ENCODE peak calls at places on chromosomes 16 and 17, in six cellular contexts. One of them, this sample, is unnamed.

GRCh38 chr16:19837331-19837943 is 47.2 kb downstream of the GPRC5B start:
- DNase-seq in Peyer's patch: no peak
- DNase-seq in thoracic aorta: no peak
- DNase-seq in A549: no peak
- DNase-seq in dorsolateral prefrontal cortex: no peak
- DNase-seq in fibroblast of villous mesenchyme: peak; percentile 86
- DNase-seq in this sample: no peak

GRCh38 chr17:82477934-82478333 is 19.4 kb downstream of the NARF start:
- DNase-seq in Peyer's patch: no peak
- DNase-seq in thoracic aorta: no peak
- DNase-seq in A549: no peak
- DNase-seq in dorsolateral prefrontal cortex: no peak
- DNase-seq in fibroblast of villous mesenchyme: no peak
- DNase-seq in this sample: no peak

GRCh38 chr16:4924593-4925378 is 12.2 kb downstream of the PPL start:
- DNase-seq in Peyer's patch: no peak
- DNase-seq in thoracic aorta: no peak
- DNase-seq in A549: no peak
- DNase-seq in dorsolateral prefrontal cortex: no peak
- DNase-seq in fibroblast of villous mesenchyme: no peak
- DNase-seq in this sample: no peak

GRCh38 chr16:27458987-27459688 is 57.2 kb downstream of the IL21R start:
- DNase-seq in Peyer's patch: no peak
- DNase-seq in thoracic aorta: no peak
- DNase-seq in A549: no peak
- DNase-seq in dorsolateral prefrontal cortex: no peak
- DNase-seq in fibroblast of villous mesenchyme: no peak
- DNase-seq in this sample: no peak

GRCh38 chr17:38637951-38638350 is 32.2 kb upstream of the SRCIN1 start:
- DNase-seq in Peyer's patch: no peak
- DNase-seq in thoracic aorta: no peak
- DNase-seq in A549: no peak
- DNase-seq in dorsolateral prefrontal cortex: no peak
- DNase-seq in fibroblast of villous mesenchyme: no peak
- DNase-seq in this sample: no peak

GRCh38 chr16:81686391-81687182 is 92.5 kb upstream of the PLCG2 start:
- DNase-seq in Peyer's patch: no peak
- DNase-seq in thoracic aorta: no peak
- DNase-seq in A549: no peak
- DNase-seq in dorsolateral prefrontal cortex: no peak
- DNase-seq in fibroblast of villous mesenchyme: no peak
- DNase-seq in this sample: no peak

GRCh38 chr17:21463779-21464407 is 87.7 kb downstream of the KCNJ12 start:
- DNase-seq in Peyer's patch: no peak
- DNase-seq in thoracic aorta: no peak
- DNase-seq in A549: no peak
- DNase-seq in dorsolateral prefrontal cortex: no peak
- DNase-seq in fibroblast of villous mesenchyme: peak; percentile 5
- DNase-seq in this sample: no peak

GRCh38 chr16:80985611-80986010 is 21.1 kb downstream of the CMC2 start:
- DNase-seq in Peyer's patch: no peak
- DNase-seq in thoracic aorta: no peak
- DNase-seq in A549: no peak
- DNase-seq in dorsolateral prefrontal cortex: no peak
- DNase-seq in fibroblast of villous mesenchyme: no peak
- DNase-seq in this sample: no peak

GRCh38 chr16:46620265-46621005 is 744 bp downstream of the SHCBP1 start:
- DNase-seq in Peyer's patch: no peak
- DNase-seq in thoracic aorta: no peak
- DNase-seq in A549: peak; percentile 19
- DNase-seq in dorsolateral prefrontal cortex: no peak
- DNase-seq in fibroblast of villous mesenchyme: peak; percentile 12
- DNase-seq in this sample: peak; percentile 67

GRCh38 chr17:16442141-16442540 is 26.8 kb downstream of the TRPV2 start:
- DNase-seq in Peyer's patch: no peak
- DNase-seq in thoracic aorta: no peak
- DNase-seq in A549: no peak
- DNase-seq in dorsolateral prefrontal cortex: no peak
- DNase-seq in fibroblast of villous mesenchyme: peak; percentile 76
- DNase-seq in this sample: no peak

GRCh38 chr17:73600103-73600871 is 44.0 kb downstream of the SDK2 start:
- DNase-seq in Peyer's patch: no peak
- DNase-seq in thoracic aorta: no peak
- DNase-seq in A549: no peak
- DNase-seq in dorsolateral prefrontal cortex: no peak
- DNase-seq in fibroblast of villous mesenchyme: peak; percentile 12
- DNase-seq in this sample: no peak

GRCh38 chr16:80008857-80009256 is 408.3 kb upstream of the MAF start:
- DNase-seq in Peyer's patch: no peak
- DNase-seq in thoracic aorta: no peak
- DNase-seq in A549: no peak
- DNase-seq in dorsolateral prefrontal cortex: no peak
- DNase-seq in fibroblast of villous mesenchyme: no peak
- DNase-seq in this sample: no peak

GRCh38 chr17:55345132-55345531 is 76.5 kb downstream of the MMD start:
- DNase-seq in Peyer's patch: no peak
- DNase-seq in thoracic aorta: no peak
- DNase-seq in A549: no peak
- DNase-seq in dorsolateral prefrontal cortex: no peak
- DNase-seq in fibroblast of villous mesenchyme: no peak
- DNase-seq in this sample: no peak

GRCh38 chr17:43722921-43723665 is 35.5 kb downstream of the SOST start:
- DNase-seq in Peyer's patch: no peak
- DNase-seq in thoracic aorta: no peak
- DNase-seq in A549: no peak
- DNase-seq in dorsolateral prefrontal cortex: no peak
- DNase-seq in fibroblast of villous mesenchyme: no peak
- DNase-seq in this sample: no peak

GRCh38 chr16:50021509-50021908 is 3.5 kb upstream of the CNEP1R1 start:
- DNase-seq in Peyer's patch: no peak
- DNase-seq in thoracic aorta: no peak
- DNase-seq in A549: no peak
- DNase-seq in dorsolateral prefrontal cortex: no peak
- DNase-seq in fibroblast of villous mesenchyme: no peak
- DNase-seq in this sample: peak; percentile 34

GRCh38 chr17:33017366-33017765 is 25.7 kb downstream of the SPACA3 start:
- DNase-seq in Peyer's patch: no peak
- DNase-seq in thoracic aorta: no peak
- DNase-seq in A549: no peak
- DNase-seq in dorsolateral prefrontal cortex: no peak
- DNase-seq in fibroblast of villous mesenchyme: no peak
- DNase-seq in this sample: no peak

GRCh38 chr17:33019161-33019560 is 27.5 kb downstream of the SPACA3 start:
- DNase-seq in Peyer's patch: no peak
- DNase-seq in thoracic aorta: no peak
- DNase-seq in A549: no peak
- DNase-seq in dorsolateral prefrontal cortex: no peak
- DNase-seq in fibroblast of villous mesenchyme: no peak
- DNase-seq in this sample: no peak

GRCh38 chr17:33024688-33025486 is 33.2 kb downstream of the SPACA3 start:
- DNase-seq in Peyer's patch: no peak
- DNase-seq in thoracic aorta: no peak
- DNase-seq in A549: no peak
- DNase-seq in dorsolateral prefrontal cortex: no peak
- DNase-seq in fibroblast of villous mesenchyme: no peak
- DNase-seq in this sample: no peak

GRCh38 chr17:33023790-33024189 is 32.1 kb downstream of the SPACA3 start:
- DNase-seq in Peyer's patch: no peak
- DNase-seq in thoracic aorta: no peak
- DNase-seq in A549: no peak
- DNase-seq in dorsolateral prefrontal cortex: no peak
- DNase-seq in fibroblast of villous mesenchyme: no peak
- DNase-seq in this sample: no peak

DNA sequence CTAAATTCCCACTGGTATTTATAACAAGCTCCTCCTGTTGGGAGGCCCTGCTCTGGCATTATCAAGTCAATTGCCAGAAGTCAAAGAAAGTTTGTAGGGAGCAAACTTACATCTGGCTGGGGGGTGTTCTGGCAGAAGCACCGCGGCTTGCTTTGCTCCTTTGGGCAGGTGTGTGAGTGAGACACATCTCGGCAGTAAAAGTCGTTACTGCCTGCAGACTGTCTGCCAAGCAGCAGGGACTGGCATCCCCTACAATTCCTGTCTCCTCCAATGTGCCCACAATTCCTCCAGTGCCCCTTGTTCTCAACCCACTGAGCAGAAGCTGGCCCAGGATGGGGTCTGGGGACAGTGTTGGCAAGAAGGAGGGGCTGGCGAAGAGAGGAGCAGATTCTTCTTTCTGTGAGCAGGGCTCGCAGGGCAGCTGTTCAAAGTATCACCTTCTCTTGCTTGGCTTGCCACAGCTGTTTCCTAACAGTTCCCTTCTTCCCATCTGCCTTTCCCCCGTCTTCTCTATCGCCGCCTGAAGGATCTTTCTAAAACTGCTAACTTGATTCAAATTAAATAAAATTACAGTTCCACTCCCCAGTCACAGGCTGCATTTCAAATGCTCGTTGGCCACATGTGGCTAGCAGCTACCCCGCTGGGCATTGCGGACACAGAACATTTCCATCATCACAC is 30.2 kb downstream of the SPACA3 start:
- DNase-seq in Peyer's patch: no peak
- DNase-seq in thoracic aorta: no peak
- DNase-seq in A549: no peak
- DNase-seq in dorsolateral prefrontal cortex: no peak
- DNase-seq in fibroblast of villous mesenchyme: no peak
- DNase-seq in this sample: no peak
- TF ChIP-seq CTCF in Peyer's patch: no peak
- TF ChIP-seq CTCF in thoracic aorta: no peak
- TF ChIP-seq CTCF in A549: no peak
- TF ChIP-seq CTCF in dorsolateral prefrontal cortex: no peak
- TF ChIP-seq CTCF in fibroblast of villous mesenchyme: peak; percentile 5
- TF ChIP-seq CTCF in this sample: no peak

GRCh38 chr17:976316-976715 is 3.3 kb downstream of the NXN start:
- DNase-seq in Peyer's patch: no peak
- DNase-seq in thoracic aorta: no peak
- DNase-seq in A549: no peak
- DNase-seq in dorsolateral prefrontal cortex: no peak
- DNase-seq in fibroblast of villous mesenchyme: no peak
- DNase-seq in this sample: no peak

GRCh38 chr17:979211-979538 is 401 bp downstream of the NXN start:
- DNase-seq in Peyer's patch: no peak
- DNase-seq in thoracic aorta: no peak
- DNase-seq in A549: peak; percentile 58
- DNase-seq in dorsolateral prefrontal cortex: no peak
- DNase-seq in fibroblast of villous mesenchyme: no peak
- DNase-seq in this sample: no peak

GRCh38 chr17:975321-975982 is 4.1 kb downstream of the NXN start:
- DNase-seq in Peyer's patch: no peak
- DNase-seq in thoracic aorta: no peak
- DNase-seq in A549: no peak
- DNase-seq in dorsolateral prefrontal cortex: no peak
- DNase-seq in fibroblast of villous mesenchyme: peak; percentile 53
- DNase-seq in this sample: no peak

GRCh38 chr17:978110-979093 is 1.2 kb downstream of the NXN start:
- DNase-seq in Peyer's patch: no peak
- DNase-seq in thoracic aorta: no peak
- DNase-seq in A549: no peak
- DNase-seq in dorsolateral prefrontal cortex: no peak
- DNase-seq in fibroblast of villous mesenchyme: peak; percentile 78
- DNase-seq in this sample: no peak

GRCh38 chr17:977163-977562 is 2.4 kb downstream of the NXN start:
- DNase-seq in Peyer's patch: no peak
- DNase-seq in thoracic aorta: no peak
- DNase-seq in A549: no peak
- DNase-seq in dorsolateral prefrontal cortex: no peak
- DNase-seq in fibroblast of villous mesenchyme: no peak
- DNase-seq in this sample: no peak
- H3K4me3 ChIP-seq in Peyer's patch: no peak overlapping the region
- H3K4me3 ChIP-seq in thoracic aorta: peak overlapping the region; percentile 2
- H3K4me3 ChIP-seq in A549: no peak overlapping the region
- H3K4me3 ChIP-seq in dorsolateral prefrontal cortex: no peak overlapping the region
- H3K4me3 ChIP-seq in fibroblast of villous mesenchyme: peak overlapping the region; percentile 74
- H3K4me3 ChIP-seq in this sample: no peak overlapping the region

DNA sequence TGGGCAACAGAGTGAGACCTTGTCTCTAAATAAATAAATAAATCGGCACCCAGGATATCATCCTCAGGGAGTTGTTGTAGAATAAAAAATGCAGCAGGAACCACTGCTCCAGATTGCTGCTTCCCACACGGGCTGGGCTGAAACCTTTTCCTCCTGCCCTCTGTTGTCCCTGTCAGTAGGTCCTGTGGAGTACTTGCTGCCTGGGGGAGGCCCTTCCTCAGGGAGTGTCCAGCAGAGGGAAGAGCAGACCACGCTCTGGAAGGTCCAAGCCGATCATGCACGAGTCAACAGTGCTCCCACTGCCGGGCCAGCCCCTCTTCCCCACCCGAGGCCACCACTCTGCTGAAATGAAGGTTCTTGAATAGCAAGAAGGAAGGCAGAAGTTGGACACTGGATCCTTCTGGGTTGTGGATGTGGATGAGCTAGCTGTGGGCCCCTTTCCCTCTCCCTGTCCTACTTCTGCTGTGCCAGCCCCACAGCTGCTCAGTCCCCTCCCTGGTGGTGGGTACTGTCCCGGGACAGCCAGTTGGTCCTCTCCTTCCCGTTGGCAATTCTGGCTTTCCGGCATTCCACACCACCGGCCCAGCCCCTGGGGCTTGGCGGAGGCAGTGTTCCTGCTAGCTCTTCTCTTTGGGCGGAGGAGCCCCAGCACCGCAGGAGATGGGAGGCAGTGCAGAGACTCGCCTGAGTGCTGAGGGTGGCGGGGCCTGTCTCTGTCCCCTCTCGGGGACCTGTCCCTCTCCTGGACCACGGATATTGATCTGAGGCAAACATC is 10.8 kb downstream of the CDK5R1 start:
- DNase-seq in Peyer's patch: no peak
- DNase-seq in thoracic aorta: no peak
- DNase-seq in A549: no peak
- DNase-seq in dorsolateral prefrontal cortex: no peak
- DNase-seq in fibroblast of villous mesenchyme: no peak
- DNase-seq in this sample: no peak
- TF ChIP-seq CTCF in Peyer's patch: no peak
- TF ChIP-seq CTCF in thoracic aorta: no peak
- TF ChIP-seq CTCF in A549: no peak
- TF ChIP-seq CTCF in dorsolateral prefrontal cortex: no peak
- TF ChIP-seq CTCF in fibroblast of villous mesenchyme: no peak
- TF ChIP-seq CTCF in this sample: no peak

DNA sequence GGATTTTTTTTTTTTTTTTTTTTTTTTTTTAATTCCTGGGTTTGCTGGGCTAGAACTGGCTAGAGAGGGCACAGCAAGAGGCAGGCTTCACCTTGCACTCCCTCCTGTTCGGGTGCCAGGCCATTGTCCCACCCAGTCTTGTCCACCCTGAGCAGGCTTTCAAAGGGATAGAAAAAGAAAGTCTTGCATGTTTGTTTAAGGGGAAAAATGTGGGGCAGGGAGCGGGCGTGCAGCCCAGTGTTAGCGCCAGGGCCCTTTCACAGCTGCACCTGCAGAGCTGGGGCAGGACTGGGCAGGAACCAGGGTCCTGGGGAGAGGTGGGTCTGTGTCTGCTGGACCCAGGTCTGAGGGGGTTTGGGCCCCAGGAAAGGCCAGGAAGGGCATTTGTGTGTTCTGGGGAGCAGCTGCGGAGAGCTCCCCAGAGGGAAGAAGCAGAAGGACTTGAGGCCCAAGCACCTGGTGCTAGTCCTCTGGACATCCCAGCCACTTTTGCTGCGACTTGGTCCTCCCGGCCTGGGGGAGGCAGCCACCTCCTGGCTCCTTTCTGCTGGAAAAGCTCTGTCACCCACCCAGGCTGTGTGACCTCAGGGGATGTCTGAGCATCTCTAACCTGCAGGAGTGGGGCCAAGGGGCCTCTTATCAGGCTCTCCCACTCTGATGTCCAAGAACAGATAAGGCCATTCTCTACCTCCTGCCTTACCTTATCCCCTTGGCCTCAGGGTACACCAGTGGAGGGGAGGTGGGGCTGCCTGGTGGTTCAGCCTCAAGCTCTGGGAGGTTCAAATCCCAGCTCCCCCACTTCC is 44.8 kb downstream of the PSME3IP1 start:
- DNase-seq in Peyer's patch: no peak
- DNase-seq in thoracic aorta: no peak
- DNase-seq in A549: no peak
- DNase-seq in dorsolateral prefrontal cortex: no peak
- DNase-seq in fibroblast of villous mesenchyme: no peak
- DNase-seq in this sample: no peak
- H3K4me3 ChIP-seq in Peyer's patch: no peak overlapping the region
- H3K4me3 ChIP-seq in thoracic aorta: no peak overlapping the region
- H3K4me3 ChIP-seq in A549: no peak overlapping the region
- H3K4me3 ChIP-seq in dorsolateral prefrontal cortex: no peak overlapping the region
- H3K4me3 ChIP-seq in fibroblast of villous mesenchyme: no peak overlapping the region
- H3K4me3 ChIP-seq in this sample: no peak overlapping the region